ENCODE peak calls at places on chromosomes 1 and 21, in four cellular contexts. H is tibial artery, D is cardiac muscle cell, N is esophagus squamous epithelium. S is an unnamed sample.

GRCh38 chr1:245091818-245092637 is 62.8 kb upstream of the KIF26B start:
- DNase-seq in D (no peak), H (no peak), N (no peak), S (peak; percentile 62)

GRCh38 chr1:157496121-157496526 is 56.2 kb downstream of the FCRL5 start:
- DNase-seq in D (peak; percentile 59), N (no peak), H (peak; percentile 33), S (peak; percentile 35)

GRCh38 chr1:206693592-206693991 is 8.9 kb downstream of the MAPKAPK2 start:
- DNase-seq in N (no peak), D (no peak), H (peak; percentile 60), S (peak; percentile 35)

GRCh38 chr1:226654046-226654445 is 85.0 kb downstream of the ITPKB start:
- DNase-seq in D (peak; percentile 46), H (no peak), N (no peak), S (no peak)

GRCh38 chr1:212433577-212434462 is 1.1 kb downstream of the NENF start:
- DNase-seq in D (no peak), H (no peak), N (no peak), S (no peak)

GRCh38 chr1:116116040-116116439 is 4.8 kb downstream of the MAB21L3 start:
- DNase-seq in D (no peak), N (no peak), H (no peak), S (no peak)

GRCh38 chr1:18869847-18870246 is 10.4 kb upstream of the TAS1R2 start:
- DNase-seq in D (no peak), H (no peak), N (no peak), S (peak; percentile 23)

GRCh38 chr1:6069573-6069972 is 23.9 kb downstream of the KCNAB2 start:
- DNase-seq in H (no peak), D (no peak), N (no peak), S (no peak)

GRCh38 chr1:10641976-10642375 is 154.5 kb downstream of the CASZ1 start:
- DNase-seq in H (no peak), D (no peak), N (no peak), S (no peak)

GRCh38 chr1:51312718-51313117 is 17.6 kb downstream of the TTC39A start:
- DNase-seq in D (no peak), H (no peak), N (no peak), S (no peak)

GRCh38 chr1:196160066-196160795 is 448.0 kb downstream of the KCNT2 start:
- DNase-seq in D (no peak), N (no peak), H (no peak), S (no peak)

GRCh38 chr1:25695991-25696330 is 79.4 kb downstream of the MAN1C1 start:
- DNase-seq in N (no peak), D (no peak), H (peak; percentile 77), S (no peak)

GRCh38 chr1:19156676-19157075 is 53.4 kb downstream of the UBR4 start:
- DNase-seq in D (no peak), H (peak; percentile 40), N (no peak), S (no peak)

GRCh38 chr1:168509875-168510594 is 33.8 kb downstream of the XCL2 start:
- DNase-seq in H (no peak), N (no peak), D (peak; percentile 50), S (no peak)

GRCh38 chr1:157773723-157774350 is 3.1 kb downstream of the FCRL2 start:
- DNase-seq in H (no peak), D (peak; percentile 52), N (no peak), S (no peak)

GRCh38 chr1:74402873-74403272 is 109.5 kb downstream of the LRRC53 start:
- DNase-seq in N (no peak), H (no peak), D (no peak), S (no peak)

GRCh38 chr1:67347688-67348472 is 40.2 kb downstream of the IL12RB2 start:
- DNase-seq in H (no peak), N (no peak), D (peak; percentile 70), S (peak; percentile 32)

GRCh38 chr1:236565530-236565929 is 38.8 kb downstream of the HEATR1 start:
- DNase-seq in H (no peak), N (no peak), D (no peak), S (no peak)

GRCh38 chr1:54886724-54887664 is at the start of gene DHCR24:
- DNase-seq in D (peak; percentile 93), H (peak; percentile 80), N (no peak), S (peak; percentile 76)

GRCh38 chr21:44054710-44055109 is 42.6 kb downstream of the TRAPPC10 start:
- DNase-seq in N (no peak), H (no peak), D (no peak), S (peak; percentile 75)

GRCh38 chr1:161763522-161764098 is 2.5 kb upstream of the ATF6 start:
- DNase-seq in H (no peak), N (no peak), D (peak; percentile 35), S (peak; percentile 10)

GRCh38 chr1:33178836-33179439 is 2.9 kb downstream of the TRIM62 start:
- DNase-seq in H (no peak), D (no peak), N (no peak), S (no peak)

GRCh38 chr1:227545361-227545760 is 18.0 kb upstream of the ZNF678 start:
- DNase-seq in D (no peak), H (no peak), N (no peak), S (no peak)

GRCh38 chr1:155226910-155227260 is 18.4 kb downstream of the MTX1 start:
- DNase-seq in N (no peak), D (peak; percentile 75), H (peak; percentile 56), S (peak; percentile 53)

GRCh38 chr1:92482665-92483441 is 3.9 kb downstream of the GFI1 start:
- DNase-seq in D (peak; percentile 15), N (no peak), H (no peak), S (no peak)

GRCh38 chr1:56146449-56146848 is 432.9 kb downstream of the PLPP3 start:
- DNase-seq in D (no peak), N (no peak), H (peak; percentile 42), S (peak; percentile 46)

GRCh38 chr1:36134031-36134430 is 9.0 kb upstream of the COL8A2 start:
- DNase-seq in N (no peak), D (no peak), H (no peak), S (no peak)

GRCh38 chr1:44227211-44227610 is 13.9 kb downstream of the DMAP1 start:
- DNase-seq in D (no peak), N (no peak), H (no peak), S (no peak)

GRCh38 chr1:69513621-69514020 is 54.1 kb upstream of the LRRC7 start:
- DNase-seq in N (no peak), D (no peak), H (no peak), S (no peak)

GRCh38 chr1:229759037-229759435 is 133.0 kb downstream of the URB2 start:
- DNase-seq in H (no peak), N (no peak), D (no peak), S (no peak)

GRCh38 chr1:234780112-234780511 is 170.1 kb upstream of the IRF2BP2 start:
- DNase-seq in H (no peak), N (no peak), D (no peak), S (no peak)

GRCh38 chr1:221856188-221857093 is 114.6 kb upstream of the DUSP10 start:
- DNase-seq in D (no peak), N (no peak), H (no peak), S (no peak)

GRCh38 chr21:42463861-42464515 is 32.0 kb downstream of the RSPH1 start:
- DNase-seq in N (no peak), H (no peak), D (no peak), S (no peak)

GRCh38 chr21:20802201-20802600 is 196.0 kb upstream of the NCAM2 start:
- DNase-seq in H (no peak), N (no peak), D (no peak), S (peak; percentile 9)

GRCh38 chr1:41674501-41674900 is 190.0 kb upstream of the EDN2 start:
- DNase-seq in H (no peak), N (no peak), D (no peak), S (no peak)

GRCh38 chr1:50898773-50899172 is 61.3 kb downstream of the FAF1 start:
- DNase-seq in N (no peak), D (no peak), H (no peak), S (no peak)

GRCh38 chr1:151371340-151371739 is 1.2 kb downstream of the SELENBP1 start:
- DNase-seq in N (no peak), H (peak; percentile 91), D (no peak), S (peak; percentile 95)

GRCh38 chr1:145871994-145872411 is 13.1 kb upstream of the PIAS3 start:
- DNase-seq in D (peak; percentile 13), H (no peak), N (no peak), S (peak; percentile 26)

DNA sequence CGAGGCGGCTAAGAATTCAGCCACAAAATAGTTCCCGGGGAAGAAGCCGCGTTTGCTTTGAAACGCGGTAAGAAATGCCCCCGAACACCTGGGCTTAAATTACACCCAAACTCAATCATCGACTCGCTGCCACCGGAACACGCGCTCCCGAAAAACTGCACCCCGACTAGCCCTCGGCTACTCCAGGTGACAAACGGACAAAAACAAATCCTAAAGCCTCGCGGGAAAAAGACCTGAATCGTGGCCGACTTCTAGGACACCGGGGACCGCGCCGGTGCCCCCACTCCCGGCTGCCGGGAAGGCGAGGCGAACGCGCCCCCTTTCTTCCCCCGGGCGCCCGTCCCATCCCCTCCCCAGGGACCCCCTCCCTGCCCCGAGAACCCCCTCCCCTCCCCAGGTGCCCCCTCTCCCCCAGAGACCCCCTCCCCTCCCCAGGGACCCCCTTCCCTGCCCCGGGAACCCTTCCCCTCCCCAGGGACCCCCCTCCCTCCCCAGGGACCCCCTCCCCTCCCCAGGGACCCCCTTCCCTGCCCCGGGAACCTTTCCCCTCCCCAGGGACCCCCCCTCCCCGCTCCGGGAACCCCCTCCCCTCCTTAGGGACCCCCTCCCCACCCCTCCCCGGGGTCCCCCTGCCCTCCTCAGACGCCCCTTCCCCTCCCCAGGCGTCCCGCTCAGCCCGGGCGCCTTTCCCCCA is 606 bp downstream of the C1orf159 start:
- DNase-seq in N (no peak), H (no peak), D (no peak), S (no peak)
- H3K4me1 ChIP-seq in N (peaks cover 9% of the 10 kb centered on the region), H (peaks cover 16% of the 10 kb centered on the region), D (no peaks in the 10 kb centered on the region), S (no peaks in the 10 kb centered on the region)

GRCh38 chr1:27656157-27656893 is 15.7 kb downstream of the IFI6 start:
- DNase-seq in N (no peak), D (no peak), H (peak; percentile 83), S (peak; percentile 57)
- TF ChIP-seq CTCF in N (no peak), D (no peak), H (no peak), S (peak; percentile 14)

GRCh38 chr1:40652452-40652851 is 13.0 kb downstream of the RIMS3 start:
- DNase-seq in D (no peak), H (no peak), N (no peak), S (no peak)

GRCh38 chr1:40649592-40649930 is 15.9 kb downstream of the RIMS3 start:
- DNase-seq in N (no peak), D (no peak), H (no peak), S (no peak)

GRCh38 chr1:40651138-40651857 is 14.2 kb downstream of the RIMS3 start:
- DNase-seq in H (no peak), N (no peak), D (peak; percentile 48), S (no peak)

GRCh38 chr1:40648928-40649591 is 16.4 kb downstream of the RIMS3 start:
- DNase-seq in N (no peak), H (no peak), D (no peak), S (no peak)

GRCh38 chr1:40650075-40650474 is 15.4 kb downstream of the RIMS3 start:
- DNase-seq in D (peak; percentile 44), N (no peak), H (no peak), S (no peak)
- H3K4me1 ChIP-seq in D (peaks cover 16% of the 10 kb centered on the region), N (peaks cover 12% of the 10 kb centered on the region), H (peaks cover 7% of the 10 kb centered on the region), S (no peaks in the 10 kb centered on the region)

GRCh38 chr1:34696230-34696629 is 58.6 kb upstream of the GJB5 start:
- DNase-seq in N (no peak), H (no peak), D (no peak), S (no peak)
- TF ChIP-seq CTCF in N (no peak), H (no peak), D (no peak), S (no peak)